ENCODE peak calls at places on chromosomes 7 and 10, in nine cellular contexts. One of them, this sample, is unnamed. For H3K36me3, the result is how much of the 10 kb centered on the place peaks cover.

GRCh38 chr7:158343936-158344455 is 243.6 kb downstream of the PTPRN2 start:
- DNase-seq in CD8-positive, alpha-beta T cell: no peak
- DNase-seq in H7: no peak
- DNase-seq in cardiac muscle cell: no peak
- DNase-seq in endothelial cell of umbilical vein: no peak
- DNase-seq in thoracic aorta: no peak
- DNase-seq in heart right ventricle: no peak
- DNase-seq in suprapubic skin: no peak
- DNase-seq in GM23248: no peak
- DNase-seq in this sample: no peak

GRCh38 chr10:88108115-88108610 is 244.7 kb downstream of the PTEN start:
- DNase-seq in CD8-positive, alpha-beta T cell: no peak
- DNase-seq in H7: no peak
- DNase-seq in cardiac muscle cell: no peak
- DNase-seq in endothelial cell of umbilical vein: no peak
- DNase-seq in thoracic aorta: no peak
- DNase-seq in heart right ventricle: no peak
- DNase-seq in suprapubic skin: no peak
- DNase-seq in GM23248: peak
- DNase-seq in this sample: no peak

GRCh38 chr7:55075464-55075971 is 56.7 kb downstream of the EGFR start:
- DNase-seq in CD8-positive, alpha-beta T cell: no peak
- DNase-seq in H7: no peak
- DNase-seq in cardiac muscle cell: no peak
- DNase-seq in endothelial cell of umbilical vein: no peak
- DNase-seq in thoracic aorta: no peak
- DNase-seq in heart right ventricle: peak
- DNase-seq in suprapubic skin: peak
- DNase-seq in GM23248: peak
- DNase-seq in this sample: no peak

GRCh38 chr7:1366801-1367405 is 92.4 kb downstream of the MICALL2 start:
- DNase-seq in CD8-positive, alpha-beta T cell: no peak
- DNase-seq in H7: peak
- DNase-seq in cardiac muscle cell: no peak
- DNase-seq in endothelial cell of umbilical vein: no peak
- DNase-seq in thoracic aorta: no peak
- DNase-seq in heart right ventricle: no peak
- DNase-seq in suprapubic skin: no peak
- DNase-seq in GM23248: no peak
- DNase-seq in this sample: no peak

GRCh38 chr7:138980575-138981285 is 459 bp downstream of the KIAA1549 start:
- DNase-seq in CD8-positive, alpha-beta T cell: no peak
- DNase-seq in H7: no peak
- DNase-seq in cardiac muscle cell: no peak
- DNase-seq in endothelial cell of umbilical vein: peak
- DNase-seq in thoracic aorta: no peak
- DNase-seq in heart right ventricle: peak
- DNase-seq in suprapubic skin: no peak
- DNase-seq in GM23248: peak
- DNase-seq in this sample: no peak

GRCh38 chr10:71267508-71268240 is 51.4 kb upstream of the SLC29A3 start:
- DNase-seq in CD8-positive, alpha-beta T cell: no peak
- DNase-seq in H7: no peak
- DNase-seq in cardiac muscle cell: no peak
- DNase-seq in endothelial cell of umbilical vein: no peak
- DNase-seq in thoracic aorta: no peak
- DNase-seq in heart right ventricle: no peak
- DNase-seq in suprapubic skin: no peak
- DNase-seq in GM23248: no peak
- DNase-seq in this sample: no peak

GRCh38 chr7:66837007-66837406 is 84.0 kb upstream of the TMEM248 start:
- DNase-seq in CD8-positive, alpha-beta T cell: no peak
- DNase-seq in H7: peak
- DNase-seq in cardiac muscle cell: no peak
- DNase-seq in endothelial cell of umbilical vein: peak
- DNase-seq in thoracic aorta: no peak
- DNase-seq in heart right ventricle: no peak
- DNase-seq in suprapubic skin: no peak
- DNase-seq in GM23248: no peak
- DNase-seq in this sample: no peak

GRCh38 chr7:140200102-140200989 is 23.6 kb upstream of the KDM7A start:
- DNase-seq in CD8-positive, alpha-beta T cell: no peak
- DNase-seq in H7: no peak
- DNase-seq in cardiac muscle cell: no peak
- DNase-seq in endothelial cell of umbilical vein: peak
- DNase-seq in thoracic aorta: peak
- DNase-seq in heart right ventricle: no peak
- DNase-seq in suprapubic skin: peak
- DNase-seq in GM23248: peak
- DNase-seq in this sample: no peak

GRCh38 chr10:61904711-61905445 is 3.4 kb downstream of the ARID5B start:
- DNase-seq in CD8-positive, alpha-beta T cell: no peak
- DNase-seq in H7: peak
- DNase-seq in cardiac muscle cell: peak
- DNase-seq in endothelial cell of umbilical vein: peak
- DNase-seq in thoracic aorta: no peak
- DNase-seq in heart right ventricle: no peak
- DNase-seq in suprapubic skin: no peak
- DNase-seq in GM23248: peak
- DNase-seq in this sample: no peak

GRCh38 chr7:17340655-17341054 is 42.2 kb downstream of the AHR start:
- DNase-seq in CD8-positive, alpha-beta T cell: no peak
- DNase-seq in H7: peak
- DNase-seq in cardiac muscle cell: no peak
- DNase-seq in endothelial cell of umbilical vein: no peak
- DNase-seq in thoracic aorta: no peak
- DNase-seq in heart right ventricle: no peak
- DNase-seq in suprapubic skin: no peak
- DNase-seq in GM23248: no peak
- DNase-seq in this sample: no peak

DNA sequence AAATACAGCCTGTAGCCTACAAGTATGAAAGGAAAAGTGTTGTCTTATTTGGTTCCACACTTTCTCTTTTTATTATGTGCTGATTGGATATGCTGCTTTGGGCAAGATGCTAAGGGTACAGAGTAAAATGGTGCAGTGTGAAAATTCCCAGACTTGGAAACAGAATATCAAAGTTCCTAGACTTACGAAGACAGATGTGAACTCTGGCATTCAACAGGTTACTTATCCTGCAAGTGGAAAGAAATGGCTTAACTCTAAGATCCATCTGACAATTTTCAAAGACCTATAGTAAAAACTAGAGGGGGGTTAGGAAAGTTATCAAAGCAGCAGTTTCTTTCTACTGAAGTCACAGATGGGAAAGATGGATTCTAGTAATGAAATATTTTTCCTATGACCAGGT is 24.1 kb downstream of the CUTC start:
- DNase-seq in CD8-positive, alpha-beta T cell: no peak
- DNase-seq in H7: no peak
- DNase-seq in cardiac muscle cell: no peak
- DNase-seq in endothelial cell of umbilical vein: no peak
- DNase-seq in thoracic aorta: no peak
- DNase-seq in heart right ventricle: no peak
- DNase-seq in suprapubic skin: no peak
- DNase-seq in GM23248: no peak
- DNase-seq in this sample: no peak
- H3K36me3 ChIP-seq in CD8-positive, alpha-beta T cell: half or more
- H3K36me3 ChIP-seq in H7: under half
- H3K36me3 ChIP-seq in cardiac muscle cell: under half
- H3K36me3 ChIP-seq in endothelial cell of umbilical vein: under half
- H3K36me3 ChIP-seq in thoracic aorta: half or more
- H3K36me3 ChIP-seq in heart right ventricle: half or more
- H3K36me3 ChIP-seq in suprapubic skin: half or more
- H3K36me3 ChIP-seq in GM23248: under half
- H3K36me3 ChIP-seq in this sample: half or more

GRCh38 chr10:101000602-101000991 is 989 bp downstream of the LZTS2 start:
- DNase-seq in CD8-positive, alpha-beta T cell: no peak
- DNase-seq in H7: peak
- DNase-seq in cardiac muscle cell: no peak
- DNase-seq in endothelial cell of umbilical vein: peak
- DNase-seq in thoracic aorta: no peak
- DNase-seq in heart right ventricle: no peak
- DNase-seq in suprapubic skin: no peak
- DNase-seq in GM23248: peak
- DNase-seq in this sample: no peak
- H3K4me3 ChIP-seq in CD8-positive, alpha-beta T cell: no peak
- H3K4me3 ChIP-seq in H7: peak
- H3K4me3 ChIP-seq in cardiac muscle cell: peak
- H3K4me3 ChIP-seq in endothelial cell of umbilical vein: peak
- H3K4me3 ChIP-seq in thoracic aorta: peak
- H3K4me3 ChIP-seq in heart right ventricle: peak
- H3K4me3 ChIP-seq in suprapubic skin: peak
- H3K4me3 ChIP-seq in GM23248: peak
- H3K4me3 ChIP-seq in this sample: peak

DNA sequence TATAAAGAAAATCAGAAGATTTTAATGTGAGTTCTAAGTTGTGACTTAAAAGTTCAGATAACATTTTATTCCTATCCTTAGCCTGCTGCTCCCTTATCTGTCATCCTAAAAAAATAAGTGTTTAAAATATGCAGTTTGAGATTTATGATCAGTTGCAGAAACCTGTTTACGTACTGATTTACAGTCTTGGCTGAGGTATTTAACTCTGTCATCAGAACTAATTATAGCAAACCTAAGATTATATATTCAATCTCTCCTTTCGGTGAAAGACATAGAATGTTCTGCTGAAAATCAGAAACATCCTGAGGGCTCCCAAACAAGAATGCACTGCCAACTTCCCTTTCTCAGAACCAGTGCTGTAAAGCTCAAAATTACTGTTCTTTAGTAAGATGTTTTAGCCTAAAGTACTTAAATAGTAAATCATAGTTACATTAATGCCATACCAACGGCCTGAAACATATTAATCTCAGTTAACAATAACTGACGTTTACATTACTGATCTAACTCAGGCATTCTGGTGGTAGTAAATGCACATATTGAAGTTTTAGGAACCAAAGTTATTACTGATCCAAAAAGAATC is 34.3 kb downstream of the FAM204A start:
- DNase-seq in CD8-positive, alpha-beta T cell: no peak
- DNase-seq in H7: no peak
- DNase-seq in cardiac muscle cell: no peak
- DNase-seq in endothelial cell of umbilical vein: no peak
- DNase-seq in thoracic aorta: no peak
- DNase-seq in heart right ventricle: no peak
- DNase-seq in suprapubic skin: no peak
- DNase-seq in GM23248: no peak
- DNase-seq in this sample: no peak
- H3K36me3 ChIP-seq in CD8-positive, alpha-beta T cell: under half
- H3K36me3 ChIP-seq in H7: under half
- H3K36me3 ChIP-seq in cardiac muscle cell: under half
- H3K36me3 ChIP-seq in endothelial cell of umbilical vein: under half
- H3K36me3 ChIP-seq in thoracic aorta: under half
- H3K36me3 ChIP-seq in heart right ventricle: half or more
- H3K36me3 ChIP-seq in suprapubic skin: under half
- H3K36me3 ChIP-seq in GM23248: under half
- H3K36me3 ChIP-seq in this sample: under half

GRCh38 chr7:33722383-33723096 is 182.8 kb upstream of the BMPER start:
- DNase-seq in CD8-positive, alpha-beta T cell: no peak
- DNase-seq in H7: no peak
- DNase-seq in cardiac muscle cell: peak
- DNase-seq in endothelial cell of umbilical vein: peak
- DNase-seq in thoracic aorta: no peak
- DNase-seq in heart right ventricle: no peak
- DNase-seq in suprapubic skin: no peak
- DNase-seq in GM23248: peak
- DNase-seq in this sample: no peak
- H3K4me3 ChIP-seq in CD8-positive, alpha-beta T cell: no peak
- H3K4me3 ChIP-seq in H7: no peak
- H3K4me3 ChIP-seq in cardiac muscle cell: no peak
- H3K4me3 ChIP-seq in endothelial cell of umbilical vein: no peak
- H3K4me3 ChIP-seq in thoracic aorta: no peak
- H3K4me3 ChIP-seq in heart right ventricle: no peak
- H3K4me3 ChIP-seq in suprapubic skin: no peak
- H3K4me3 ChIP-seq in GM23248: no peak
- H3K4me3 ChIP-seq in this sample: no peak

GRCh38 chr7:50369408-50370026 is 65.0 kb downstream of the IKZF1 start:
- DNase-seq in CD8-positive, alpha-beta T cell: no peak
- DNase-seq in H7: peak
- DNase-seq in cardiac muscle cell: peak
- DNase-seq in endothelial cell of umbilical vein: peak
- DNase-seq in thoracic aorta: no peak
- DNase-seq in heart right ventricle: no peak
- DNase-seq in suprapubic skin: no peak
- DNase-seq in GM23248: peak
- DNase-seq in this sample: no peak
- H3K36me3 ChIP-seq in CD8-positive, alpha-beta T cell: half or more
- H3K36me3 ChIP-seq in H7: under half
- H3K36me3 ChIP-seq in cardiac muscle cell: under half
- H3K36me3 ChIP-seq in endothelial cell of umbilical vein: under half
- H3K36me3 ChIP-seq in thoracic aorta: under half
- H3K36me3 ChIP-seq in heart right ventricle: under half
- H3K36me3 ChIP-seq in suprapubic skin: under half
- H3K36me3 ChIP-seq in GM23248: under half
- H3K36me3 ChIP-seq in this sample: under half

GRCh38 chr10:112812571-112812970 is 137.5 kb upstream of the TCF7L2 start:
- DNase-seq in CD8-positive, alpha-beta T cell: no peak
- DNase-seq in H7: no peak
- DNase-seq in cardiac muscle cell: no peak
- DNase-seq in endothelial cell of umbilical vein: no peak
- DNase-seq in thoracic aorta: no peak
- DNase-seq in heart right ventricle: no peak
- DNase-seq in suprapubic skin: no peak
- DNase-seq in GM23248: no peak
- DNase-seq in this sample: no peak
- H3K4me3 ChIP-seq in CD8-positive, alpha-beta T cell: no peak
- H3K4me3 ChIP-seq in H7: no peak
- H3K4me3 ChIP-seq in cardiac muscle cell: no peak
- H3K4me3 ChIP-seq in endothelial cell of umbilical vein: no peak
- H3K4me3 ChIP-seq in thoracic aorta: no peak
- H3K4me3 ChIP-seq in heart right ventricle: no peak
- H3K4me3 ChIP-seq in suprapubic skin: no peak
- H3K4me3 ChIP-seq in GM23248: peak
- H3K4me3 ChIP-seq in this sample: no peak